ENCODE peak calls at places on chromosomes 3 and 15, in seven cellular contexts. P is aorta; U is body of pancreas; G is small intestine; C is naive thymus-derived CD4-positive, alpha-beta T cell; T is heart left ventricle; S is HepG2. F is an unnamed sample. For H3K4me1 and H3K27me3, the result is how much of the 10 kb centered on the place peaks cover.

GRCh38 chr15:31101262-31102048 is at the start of gene TRPM1:
- DNase-seq in S (no peak), G (no peak), P (no peak), U (no peak), C (no peak), T (no peak), F (no peak)

GRCh38 chr3:31699309-31699953 is 166.7 kb downstream of the STT3B start:
- DNase-seq in C (no peak), G (no peak), S (no peak), P (no peak), U (no peak), T (no peak), F (no peak)

GRCh38 chr3:4163006-4163405 is 140.2 kb upstream of the SETMAR start:
- DNase-seq in S (no peak), P (no peak), G (no peak), C (no peak), U (no peak), T (no peak), F (no peak)

GRCh38 chr15:95174880-95175279 is 943.5 kb downstream of the MCTP2 start:
- DNase-seq in G (no peak), S (no peak), T (no peak), U (no peak), C (no peak), P (no peak), F (no peak)

GRCh38 chr3:58857423-58857822 is 190.8 kb upstream of the FAM3D start:
- DNase-seq in T (no peak), S (no peak), C (no peak), G (no peak), U (no peak), P (no peak), F (no peak)

GRCh38 chr15:50676799-50677483 is 9.7 kb downstream of the TRPM7 start:
- DNase-seq in G (peak), C (no peak), U (no peak), S (no peak), P (no peak), T (no peak), F (no peak)

GRCh38 chr3:66603161-66603611 is 102.4 kb upstream of the LRIG1 start:
- DNase-seq in T (no peak), C (no peak), S (no peak), U (no peak), P (no peak), G (peak), F (no peak)

GRCh38 chr3:125079675-125080045 is 23.9 kb upstream of the HEG1 start:
- DNase-seq in S (peak), P (no peak), T (no peak), U (no peak), C (no peak), G (no peak), F (no peak)

GRCh38 chr15:70299931-70300858 is 202.5 kb upstream of the TLE3 start:
- DNase-seq in C (peak), U (no peak), S (no peak), P (no peak), T (no peak), G (peak), F (peak)

GRCh38 chr15:83720466-83720865 is 66.5 kb downstream of the ADAMTSL3 start:
- DNase-seq in C (no peak), S (no peak), G (no peak), P (no peak), T (no peak), U (no peak), F (no peak)

GRCh38 chr3:155960060-155960459 is 89.6 kb downstream of the GMPS start:
- DNase-seq in S (no peak), G (no peak), C (no peak), P (no peak), T (no peak), U (no peak), F (no peak)

GRCh38 chr15:68389041-68389930 is 42.7 kb downstream of the ITGA11 start:
- DNase-seq in P (no peak), T (no peak), G (no peak), C (no peak), S (no peak), U (peak), F (no peak)

GRCh38 chr15:60009124-60009523 is 5.0 kb downstream of the FOXB1 start:
- DNase-seq in T (no peak), S (no peak), P (no peak), U (no peak), G (peak), C (no peak), F (no peak)

GRCh38 chr15:60005352-60006202 is 1.5 kb downstream of the FOXB1 start:
- DNase-seq in T (no peak), C (no peak), U (no peak), P (no peak), S (no peak), G (no peak), F (no peak)

GRCh38 chr15:60004846-60005351 is 788 bp downstream of the FOXB1 start:
- DNase-seq in U (no peak), G (no peak), C (no peak), S (no peak), T (no peak), P (no peak), F (no peak)

GRCh38 chr15:60006203-60006782 is 2.2 kb downstream of the FOXB1 start:
- DNase-seq in U (no peak), S (no peak), P (no peak), C (peak), G (peak), T (no peak), F (peak)

DNA sequence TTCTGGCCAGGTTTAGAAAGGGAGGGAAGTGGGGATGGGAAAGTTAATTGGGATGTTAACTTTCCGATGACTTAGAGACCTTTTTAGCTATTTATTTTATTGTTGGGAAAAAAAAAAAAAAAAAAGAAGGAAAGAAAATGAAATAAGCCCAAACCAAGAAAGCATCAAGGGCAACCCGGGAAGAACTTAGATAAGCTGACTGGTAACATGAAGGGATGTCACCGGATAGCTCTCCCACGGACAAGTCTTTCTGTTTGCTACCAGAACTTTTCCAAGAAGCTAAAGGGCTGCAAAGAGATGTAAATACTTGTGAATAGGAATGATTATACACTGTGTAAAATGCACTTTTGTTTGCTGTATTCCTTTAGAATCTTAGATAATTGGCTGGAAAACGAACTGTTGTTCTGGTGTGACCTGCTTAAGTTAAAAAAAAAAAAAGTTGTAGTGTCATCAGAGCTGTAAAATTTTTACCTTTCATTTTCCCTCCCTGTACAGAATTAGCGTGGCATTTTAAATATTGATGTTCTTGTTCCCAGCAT is 2.8 kb downstream of the FOXB1 start:
- DNase-seq in U (no peak), G (no peak), P (no peak), C (no peak), T (no peak), S (no peak), F (no peak)
- H3K4me1 ChIP-seq in U (under half), G (under half), P (under half), C (under half), T (under half), S (under half), F (under half)

GRCh38 chr15:56244237-56244810 is 645 bp upstream of the RFX7 start:
- DNase-seq in C (peak), G (peak), S (peak), U (peak), P (peak), T (peak), F (no peak)

GRCh38 chr15:56243117-56243773 is 434 bp downstream of the RFX7 start:
- DNase-seq in T (peak), P (peak), S (no peak), G (peak), U (peak), C (peak), F (peak)

GRCh38 chr15:56243774-56244236 is at the start of gene RFX7:
- DNase-seq in C (peak), U (peak), G (peak), T (peak), P (peak), S (peak), F (peak)

GRCh38 chr15:56245871-56246814 is 2.5 kb upstream of the RFX7 start:
- DNase-seq in C (peak), G (peak), U (peak), S (peak), T (peak), P (peak), F (peak)

DNA sequence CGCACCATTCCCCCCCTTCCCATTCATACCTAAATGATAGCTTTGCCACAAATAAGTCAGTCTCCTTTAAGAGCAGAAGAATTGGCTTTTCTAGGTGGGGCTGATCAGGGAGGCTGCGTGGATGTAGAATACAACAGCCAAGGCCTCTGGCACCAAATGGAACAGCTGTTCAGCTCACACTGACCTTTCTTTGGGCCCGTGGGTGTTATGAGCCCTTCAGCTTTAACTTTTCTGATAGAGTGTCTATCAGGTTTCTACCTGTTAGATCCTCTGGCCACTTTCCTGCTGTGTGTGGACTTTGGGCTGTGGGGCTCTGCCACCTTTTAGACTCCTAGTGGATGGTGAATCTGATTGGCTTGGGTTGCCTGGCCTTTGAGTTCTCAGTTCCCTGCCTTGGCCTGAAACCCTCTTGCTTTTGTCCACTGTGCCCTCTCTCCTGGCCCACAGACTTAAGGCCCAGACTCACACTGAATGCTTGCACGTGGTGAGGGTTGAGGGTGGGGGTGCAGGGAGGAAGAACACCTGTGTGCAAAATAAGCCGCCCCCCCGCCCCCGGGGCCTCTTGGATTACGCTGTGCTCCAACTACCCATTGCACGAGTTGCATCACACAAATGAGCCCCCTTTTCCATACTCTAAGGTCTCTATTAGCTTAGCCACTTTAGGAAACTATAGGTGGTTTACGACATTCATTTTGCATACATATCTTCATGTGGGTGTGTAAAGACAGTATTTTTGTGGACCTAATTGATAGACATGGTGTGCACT is 1.3 kb upstream of the RFX7 start:
- DNase-seq in P (no peak), U (peak), S (peak), T (no peak), C (peak), G (peak), F (no peak)
- H3K4me3 ChIP-seq in P (no peak), U (no peak), S (peak), T (no peak), C (peak), G (peak), F (peak)

GRCh38 chr15:74129411-74130088 is 836 bp upstream of the ISLR2 start:
- DNase-seq in T (no peak), C (no peak), P (no peak), G (no peak), U (no peak), S (no peak), F (no peak)
- H3K27me3 ChIP-seq in T (half or more), C (under half), P (under half), G (under half), U (under half), S (under half), F (under half)

GRCh38 chr3:19248143-19248542 is 99.8 kb downstream of the KCNH8 start:
- DNase-seq in T (no peak), U (no peak), S (no peak), C (no peak), G (no peak), P (no peak), F (no peak)
- H3K4me1 ChIP-seq in T (under half), U (under half), S (under half), C (under half), G (under half), P (under half), F (under half)

DNA sequence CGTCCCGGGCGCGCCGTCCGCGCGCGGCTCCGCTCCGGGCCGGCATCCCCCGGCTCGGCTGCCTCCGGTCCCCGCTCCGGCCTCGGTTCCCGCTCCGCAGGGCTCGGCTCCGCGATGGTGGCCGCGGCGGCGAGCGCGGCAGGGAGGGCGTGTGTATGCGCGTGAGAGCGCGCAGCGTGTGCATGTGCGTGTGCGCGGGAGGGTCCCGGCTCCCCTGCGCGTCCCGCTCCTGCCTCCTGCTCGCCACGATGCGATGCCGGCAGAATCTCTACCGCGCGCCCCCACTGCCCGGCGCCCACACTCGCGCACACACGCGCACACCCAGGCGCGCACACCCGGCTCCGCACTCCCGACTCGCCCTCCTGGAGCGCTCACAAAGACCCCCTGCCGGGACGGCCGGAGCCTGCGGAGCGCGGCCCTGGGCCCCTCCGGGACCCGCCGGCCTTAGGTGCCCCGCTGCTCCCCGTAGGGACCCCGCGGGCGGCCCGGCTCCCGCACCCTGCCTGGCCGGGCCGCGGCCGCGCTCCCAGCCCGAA is 186.6 kb upstream of the LINGO1 start:
- DNase-seq in T (no peak), G (no peak), S (no peak), P (no peak), C (no peak), U (no peak), F (no peak)
- H3K4me3 ChIP-seq in T (peak), G (peak), S (peak), P (peak), C (no peak), U (no peak), F (no peak)

GRCh38 chr3:137041251-137041650 is 83.5 kb downstream of the IL20RB start:
- DNase-seq in U (no peak), C (no peak), T (no peak), P (no peak), G (peak), S (no peak), F (no peak)
- H3K27me3 ChIP-seq in U (under half), C (under half), T (under half), P (under half), G (under half), S (under half), F (under half)

GRCh38 chr15:93067649-93068085 is 21.3 kb downstream of the RGMA start:
- DNase-seq in S (no peak), U (no peak), C (no peak), G (no peak), P (peak), T (no peak), F (no peak)

GRCh38 chr15:93066103-93066725 is 22.8 kb downstream of the RGMA start:
- DNase-seq in P (peak), U (no peak), G (no peak), C (no peak), S (no peak), T (no peak), F (no peak)

GRCh38 chr15:93065641-93066045 is 23.4 kb downstream of the RGMA start:
- DNase-seq in S (no peak), G (no peak), C (no peak), P (peak), T (no peak), U (no peak), F (no peak)

GRCh38 chr15:93068581-93069199 is 20.3 kb downstream of the RGMA start:
- DNase-seq in U (no peak), P (peak), S (no peak), C (no peak), G (no peak), T (no peak), F (no peak)

GRCh38 chr15:93066834-93067648 is 22.0 kb downstream of the RGMA start:
- DNase-seq in P (peak), T (no peak), G (no peak), U (no peak), C (no peak), S (no peak), F (no peak)
- H3K4me1 ChIP-seq in P (under half), T (under half), G (under half), U (under half), C (under half), S (under half), F (under half)

F was measured in effector memory CD4-positive, alpha-beta T cell.